ENCODE peak calls at places on chromosomes 7 and 10, in four cellular contexts. X is foreskin keratinocyte, H is upper lobe of right lung, J is neural progenitor cell. Y is an unnamed sample. For H3K4me1, the result is how much of the 10 kb centered on the place peaks cover.

GRCh38 chr7:128168667-128169210 is 72.3 kb upstream of the LEP start:
- DNase-seq in X (no peak), H (no peak), J (peak), Y (peak)

GRCh38 chr7:27151945-27152815 is at the start of gene HOXA3:
- DNase-seq in X (peak), H (peak), J (no peak), Y (peak)

GRCh38 chr10:17588420-17588819 is 28.8 kb downstream of the HACD1 start:
- DNase-seq in X (no peak), H (no peak), J (no peak), Y (no peak)

GRCh38 chr7:132996581-132997242 is 85.2 kb downstream of the CHCHD3 start:
- DNase-seq in X (no peak), H (no peak), J (peak), Y (no peak)

GRCh38 chr7:82335001-82335400 is 108.6 kb downstream of the CACNA2D1 start:
- DNase-seq in X (no peak), H (no peak), J (no peak), Y (no peak)

GRCh38 chr7:3605222-3605621 is 304.2 kb downstream of the SDK1 start:
- DNase-seq in X (peak), H (no peak), J (no peak), Y (no peak)

GRCh38 chr10:24468281-24468751 is 255.4 kb downstream of the ARHGAP21 start:
- DNase-seq in X (no peak), H (no peak), J (no peak), Y (peak)

GRCh38 chr10:122199070-122199469 is 72.0 kb upstream of the BTBD16 start:
- DNase-seq in X (no peak), H (no peak), J (no peak), Y (no peak)

GRCh38 chr7:50393076-50393475 is 57.1 kb downstream of the FIGNL1 start:
- DNase-seq in X (no peak), H (no peak), J (no peak), Y (no peak)

GRCh38 chr10:34815174-34816066 is at the start of gene PARD3:
- DNase-seq in X (peak), H (peak), J (peak), Y (peak)

GRCh38 chr7:38411404-38411803 is 138.0 kb upstream of the TARP start:
- DNase-seq in X (no peak), H (no peak), J (peak), Y (no peak)

GRCh38 chr7:64867863-64868440 is 35.1 kb upstream of the ZNF273 start:
- DNase-seq in X (no peak), H (no peak), J (no peak), Y (no peak)

GRCh38 chr10:1084011-1084950 is 28.1 kb downstream of the WDR37 start:
- DNase-seq in X (no peak), H (no peak), J (no peak), Y (no peak)

GRCh38 chr7:101173752-101174244 is 6.3 kb downstream of the NAT16 start:
- DNase-seq in X (no peak), H (no peak), J (peak), Y (peak)

GRCh38 chr7:13198741-13199140 is 511.3 kb downstream of the ARL4A start:
- DNase-seq in X (peak), H (no peak), J (no peak), Y (no peak)

GRCh38 chr10:43274011-43274410 is 7.1 kb upstream of the RASGEF1A start:
- DNase-seq in X (no peak), H (no peak), J (peak), Y (no peak)

GRCh38 chr7:136911362-136911761 is 42.9 kb downstream of the CHRM2 start:
- DNase-seq in X (no peak), H (no peak), J (no peak), Y (no peak)

GRCh38 chr10:61662794-61663259 is at the start of gene CABCOCO1:
- DNase-seq in X (peak), H (peak), J (peak), Y (peak)

GRCh38 chr7:155296006-155296787 is 1.5 kb upstream of the INSIG1 start:
- DNase-seq in X (no peak), H (no peak), J (no peak), Y (no peak)

GRCh38 chr10:128883126-128884060 is 583.6 kb upstream of the MGMT start:
- DNase-seq in X (no peak), H (no peak), J (no peak), Y (no peak)

GRCh38 chr7:92973293-92973731 is 136.9 kb upstream of the CDK6 start:
- DNase-seq in X (peak), H (no peak), J (no peak), Y (no peak)

GRCh38 chr10:104260775-104261115 is 6.1 kb downstream of the GSTO1 start:
- DNase-seq in X (peak), H (no peak), J (no peak), Y (no peak)

GRCh38 chr10:14751576-14752330 is 22.9 kb downstream of the FAM107B start:
- DNase-seq in X (no peak), H (no peak), J (no peak), Y (peak)

GRCh38 chr10:101902032-101902799 is 58.6 kb upstream of the KCNIP2 start:
- DNase-seq in X (no peak), H (no peak), J (peak), Y (no peak)

GRCh38 chr7:102728-103127 is 89.6 kb upstream of the FAM20C start:
- DNase-seq in X (no peak), H (no peak), J (no peak), Y (no peak)

GRCh38 chr7:131400833-131401593 is 73.3 kb downstream of the MKLN1 start:
- DNase-seq in X (no peak), H (no peak), J (no peak), Y (no peak)

GRCh38 chr10:66931340-66931948 is 5.6 kb downstream of the LRRTM3 start:
- DNase-seq in X (peak), H (no peak), J (peak), Y (no peak)

GRCh38 chr7:108012499-108013430 is 9.8 kb upstream of the LAMB1 start:
- DNase-seq in X (no peak), H (no peak), J (no peak), Y (no peak)

GRCh38 chr10:5461914-5462840 is 37.2 kb downstream of the CALML5 start:
- DNase-seq in X (peak), H (no peak), J (no peak), Y (no peak)

GRCh38 chr7:100719523-100720319 is 547 bp upstream of the EPO start:
- DNase-seq in X (peak), H (no peak), J (no peak), Y (no peak)

GRCh38 chr7:75985009-75985517 is 9.3 kb downstream of the TMEM120A start:
- DNase-seq in X (no peak), H (no peak), J (no peak), Y (no peak)

GRCh38 chr10:78335691-78336401 is 302.2 kb downstream of the RPS24 start:
- DNase-seq in X (no peak), H (no peak), J (no peak), Y (peak)

GRCh38 chr7:123797673-123798526 is 47.1 kb upstream of the HYAL4 start:
- DNase-seq in X (peak), H (no peak), J (peak), Y (no peak)

GRCh38 chr7:141593134-141593533 is 41.9 kb downstream of the AGK start:
- DNase-seq in X (no peak), H (no peak), J (no peak), Y (no peak)

GRCh38 chr10:71969929-71970328 is 5.7 kb downstream of the CHST3 start:
- DNase-seq in X (no peak), H (no peak), J (no peak), Y (no peak)
- H3K4me1 ChIP-seq in X (under half), H (under half), J (under half), Y (half or more)

DNA sequence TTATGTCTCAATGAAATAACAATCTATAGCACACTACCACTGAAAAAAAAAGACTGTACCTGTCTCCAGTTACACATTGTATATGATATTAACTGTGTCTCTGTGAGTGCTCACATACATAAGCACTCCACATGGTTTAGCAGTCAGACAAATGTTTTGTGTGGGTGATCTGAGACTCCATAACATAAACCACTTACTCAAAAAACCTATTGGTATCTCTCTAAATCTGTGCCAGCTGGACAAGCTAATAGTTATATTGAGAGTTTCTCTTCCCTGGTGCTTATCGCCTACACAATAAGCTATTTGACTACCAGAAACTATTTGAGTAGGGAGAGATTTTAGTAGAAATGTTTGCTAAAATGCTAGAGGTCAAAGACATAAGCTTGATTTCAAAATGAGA is 190.1 kb upstream of the AGR3 start:
- DNase-seq in X (no peak), H (no peak), J (no peak), Y (no peak)
- H3K4me1 ChIP-seq in X (under half), H (under half), J (under half), Y (under half)

GRCh38 chr10:125091891-125092290 is 68.5 kb downstream of the CTBP2 start:
- DNase-seq in X (no peak), H (no peak), J (no peak), Y (no peak)
- H3K4me1 ChIP-seq in X (under half), H (under half), J (under half), Y (under half)

GRCh38 chr7:74252893-74253292 is 1.3 kb downstream of the RFC2 start:
- DNase-seq in X (no peak), H (no peak), J (no peak), Y (no peak)
- H3K4me1 ChIP-seq in X (under half), H (under half), J (under half), Y (under half)

DNA sequence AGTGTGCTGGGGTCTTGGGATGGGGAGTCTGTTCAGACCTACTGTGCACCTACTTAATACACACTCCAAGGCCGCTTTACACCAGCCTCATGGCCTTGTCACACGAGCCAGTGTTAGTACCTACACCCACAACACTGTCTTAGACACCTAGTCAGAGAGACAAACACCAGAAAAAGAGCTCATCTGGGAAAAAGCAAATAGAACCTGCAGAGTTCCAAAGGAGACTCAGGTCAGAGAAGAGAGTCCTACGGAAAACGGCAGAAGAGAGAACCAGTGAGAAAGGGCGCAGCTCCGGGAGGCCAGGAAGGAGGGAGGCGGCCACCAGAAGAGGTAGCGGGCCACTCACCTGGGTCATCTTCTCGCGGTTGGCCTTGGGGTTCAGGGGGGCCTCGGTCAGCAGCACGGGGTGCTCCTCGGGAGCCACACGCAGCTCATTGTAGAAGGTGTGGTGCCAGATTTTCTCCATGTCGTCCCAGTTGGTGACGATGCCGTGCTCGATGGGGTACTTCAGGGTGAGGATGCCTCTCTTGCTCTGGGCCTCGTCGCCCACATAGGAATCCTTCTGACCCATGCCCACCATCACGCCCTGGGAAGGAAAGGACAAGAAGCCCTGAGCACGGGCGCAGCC is 105.3 kb upstream of the TNRC18 start:
- DNase-seq in X (no peak), H (no peak), J (no peak), Y (peak)
- H3K4me1 ChIP-seq in X (under half), H (under half), J (under half), Y (under half)

DNA sequence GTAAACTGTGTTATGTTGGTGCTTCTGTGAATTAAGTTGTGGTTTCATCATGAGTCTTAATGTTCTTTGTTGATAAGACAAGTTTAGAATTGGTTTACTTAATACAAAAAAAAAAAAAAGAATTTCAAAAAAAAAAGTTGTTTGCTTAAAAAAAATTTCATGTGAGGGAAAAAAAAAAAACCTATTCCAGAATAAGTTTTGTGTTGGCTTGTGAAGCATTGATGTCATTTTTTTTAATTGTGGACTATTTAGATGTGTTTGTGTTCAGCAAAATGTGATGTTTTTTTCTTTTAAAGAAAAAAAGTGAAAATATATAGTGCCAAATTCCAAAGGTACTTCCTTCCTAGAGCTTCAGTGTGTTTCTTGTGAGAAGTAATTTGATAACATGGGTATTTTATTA is 280.3 kb downstream of the USP6NL start:
- DNase-seq in X (no peak), H (no peak), J (no peak), Y (no peak)
- H3K4me1 ChIP-seq in X (under half), H (under half), J (half or more), Y (under half)

GRCh38 chr7:129906700-129907099 is 46.1 kb downstream of the UBE2H start:
- DNase-seq in X (no peak), H (no peak), J (no peak), Y (no peak)
- H3K4me1 ChIP-seq in X (under half), H (under half), J (under half), Y (half or more)

GRCh38 chr10:100733319-100733718 is 12.1 kb upstream of the PAX2 start:
- DNase-seq in X (no peak), H (peak), J (no peak), Y (no peak)
- H3K4me1 ChIP-seq in X (under half), H (under half), J (under half), Y (under half)

DNA sequence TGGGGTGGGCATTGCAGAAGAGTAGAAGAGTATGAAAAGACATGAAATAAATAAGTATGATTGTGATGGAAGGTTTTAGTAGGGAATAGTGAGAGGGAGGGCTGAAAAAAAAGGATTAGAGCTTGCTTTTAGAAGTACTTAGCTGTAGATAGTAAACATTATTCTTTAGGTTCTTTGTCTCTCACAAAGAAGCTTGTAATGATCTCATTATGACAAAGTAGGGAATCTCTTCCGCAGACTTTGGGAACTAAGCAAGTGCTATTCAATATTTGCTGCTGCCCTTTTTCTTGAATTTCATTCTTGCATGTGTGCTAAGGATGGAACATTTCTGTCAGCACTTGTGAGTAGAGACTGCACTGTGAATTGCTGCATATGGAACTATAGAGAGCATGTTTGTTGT is 173.3 kb downstream of the ST7 start:
- DNase-seq in X (no peak), H (no peak), J (peak), Y (no peak)
- H3K4me1 ChIP-seq in X (under half), H (under half), J (under half), Y (under half)